ENCODE peak calls at places on chromosomes 1 and 21, in nine cellular contexts. R is effector CD4-positive, alpha-beta T cell; T is H4; J is NCI-H1694 treated with DMSO at 0.1 percent for 48 hours; K is NCI-H345; I is RPMI8226; O is Karpas-422; F is HL-60; E is activated T-cell treated with anti-CD3 and anti-CD28 coated beads, Interleukin-2, amount 50 U/mL, for 72 hours. V is an unnamed sample.

GRCh38 chr1:167516404-167517388 is 1.6 kb downstream of the CD247 start:
- DNase-seq in R (no peak), T (no peak), J (no peak), K (no peak), I (no peak), O (no peak), F (no peak), E (peak), V (no peak)

GRCh38 chr1:27031235-27032118 is 18.8 kb upstream of the TENT5B start:
- DNase-seq in R (no peak), T (peak), J (no peak), K (no peak), I (no peak), O (no peak), F (no peak), E (no peak), V (peak)

GRCh38 chr1:211285196-211285595 is 26.0 kb downstream of the RCOR3 start:
- DNase-seq in R (no peak), T (no peak), J (no peak), K (no peak), I (no peak), O (no peak), F (no peak), E (no peak), V (no peak)

GRCh38 chr1:15382601-15383518 is 26.8 kb upstream of the EFHD2 start:
- DNase-seq in R (no peak), T (no peak), J (no peak), K (no peak), I (no peak), O (no peak), F (no peak), E (no peak), V (no peak)

GRCh38 chr1:161068306-161069200 is 1.1 kb downstream of the ARHGAP30 start:
- DNase-seq in R (peak), T (no peak), J (no peak), K (no peak), I (peak), O (peak), F (peak), E (peak), V (no peak)

GRCh38 chr1:11692899-11693590 is 1.5 kb downstream of the DRAXIN start:
- DNase-seq in R (peak), T (peak), J (no peak), K (no peak), I (peak), O (no peak), F (no peak), E (peak), V (no peak)

GRCh38 chr21:36976882-36977651 is 10.6 kb upstream of the HLCS start:
- DNase-seq in R (no peak), T (peak), J (peak), K (peak), I (peak), O (peak), F (no peak), E (peak), V (no peak)

GRCh38 chr1:243956448-243956847 is 94.6 kb upstream of the ZBTB18 start:
- DNase-seq in R (no peak), T (no peak), J (no peak), K (no peak), I (no peak), O (no peak), F (no peak), E (no peak), V (no peak)

GRCh38 chr1:118960567-118961136 is 27.5 kb downstream of the TBX15 start:
- DNase-seq in R (no peak), T (no peak), J (no peak), K (no peak), I (peak), O (no peak), F (no peak), E (no peak), V (no peak)

GRCh38 chr1:81802601-81803422 is 2.1 kb downstream of the ADGRL2 start:
- DNase-seq in R (no peak), T (no peak), J (peak), K (peak), I (peak), O (no peak), F (no peak), E (no peak), V (no peak)

GRCh38 chr1:209621329-209621728 is 30.9 kb downstream of the LAMB3 start:
- DNase-seq in R (no peak), T (no peak), J (no peak), K (no peak), I (no peak), O (no peak), F (no peak), E (no peak), V (peak)

GRCh38 chr1:241007668-241008067 is 349.3 kb downstream of the RGS7 start:
- DNase-seq in R (no peak), T (no peak), J (no peak), K (no peak), I (no peak), O (no peak), F (no peak), E (no peak), V (no peak)

GRCh38 chr1:6445062-6445763 is 20.6 kb downstream of the ESPN start:
- DNase-seq in R (no peak), T (peak), J (no peak), K (no peak), I (peak), O (peak), F (no peak), E (peak), V (no peak)

GRCh38 chr1:207060596-207060995 is 7.5 kb downstream of the PFKFB2 start:
- DNase-seq in R (no peak), T (no peak), J (no peak), K (no peak), I (no peak), O (no peak), F (no peak), E (no peak), V (no peak)

GRCh38 chr1:224300346-224300745 is 29.6 kb downstream of the NVL start:
- DNase-seq in R (no peak), T (peak), J (no peak), K (no peak), I (no peak), O (no peak), F (peak), E (no peak), V (no peak)

GRCh38 chr21:45004481-45005263 is 64.8 kb downstream of the SLX9 start:
- DNase-seq in R (no peak), T (no peak), J (no peak), K (no peak), I (peak), O (no peak), F (peak), E (no peak), V (no peak)

GRCh38 chr1:20578721-20579380 is 10.0 kb upstream of the CDA start:
- DNase-seq in R (no peak), T (no peak), J (no peak), K (no peak), I (no peak), O (no peak), F (no peak), E (no peak), V (no peak)

GRCh38 chr1:236166041-236166440 is 23.7 kb downstream of the GPR137B start:
- DNase-seq in R (no peak), T (no peak), J (no peak), K (no peak), I (no peak), O (no peak), F (no peak), E (no peak), V (no peak)

GRCh38 chr1:156608036-156608674 is 6.9 kb upstream of the GPATCH4 start:
- DNase-seq in R (peak), T (peak), J (peak), K (peak), I (peak), O (peak), F (peak), E (peak), V (peak)

GRCh38 chr1:16173447-16174260 is 17.8 kb upstream of the EPHA2 start:
- DNase-seq in R (no peak), T (peak), J (no peak), K (no peak), I (peak), O (no peak), F (peak), E (no peak), V (no peak)

GRCh38 chr1:167629681-167630567 is at the start of gene RCSD1:
- DNase-seq in R (peak), T (no peak), J (no peak), K (no peak), I (peak), O (peak), F (peak), E (peak), V (no peak)

GRCh38 chr1:244060691-244061090 is 9.6 kb downstream of the ZBTB18 start:
- DNase-seq in R (no peak), T (no peak), J (no peak), K (no peak), I (no peak), O (no peak), F (no peak), E (no peak), V (no peak)

GRCh38 chr1:3270403-3271245 is 183.8 kb upstream of the ARHGEF16 start:
- DNase-seq in R (no peak), T (no peak), J (no peak), K (no peak), I (peak), O (no peak), F (no peak), E (no peak), V (no peak)

GRCh38 chr1:44576456-44577150 is 97.7 kb downstream of the TMEM53 start:
- DNase-seq in R (no peak), T (no peak), J (no peak), K (peak), I (no peak), O (no peak), F (no peak), E (no peak), V (peak)

GRCh38 chr1:103616362-103616761 is 865 bp upstream of the AMY2A start:
- DNase-seq in R (no peak), T (no peak), J (no peak), K (no peak), I (no peak), O (no peak), F (no peak), E (no peak), V (no peak)

GRCh38 chr1:225768662-225769426 is 8.8 kb upstream of the SRP9 start:
- DNase-seq in R (no peak), T (no peak), J (peak), K (no peak), I (no peak), O (no peak), F (no peak), E (no peak), V (no peak)

GRCh38 chr21:44428281-44428942 is 26.9 kb upstream of the LRRC3 start:
- DNase-seq in R (peak), T (no peak), J (no peak), K (peak), I (peak), O (peak), F (peak), E (peak), V (peak)

GRCh38 chr1:202143011-202143767 is 1.3 kb downstream of the ARL8A start:
- DNase-seq in R (no peak), T (no peak), J (no peak), K (no peak), I (peak), O (peak), F (no peak), E (no peak), V (no peak)

GRCh38 chr1:82538876-82539275 is 738.1 kb downstream of the ADGRL2 start:
- DNase-seq in R (no peak), T (no peak), J (no peak), K (no peak), I (no peak), O (no peak), F (no peak), E (no peak), V (no peak)

GRCh38 chr1:24178404-24178803 is 8.7 kb downstream of the IFNLR1 start:
- DNase-seq in R (no peak), T (no peak), J (no peak), K (no peak), I (no peak), O (peak), F (no peak), E (no peak), V (no peak)

GRCh38 chr1:27133990-27134389 is 20.9 kb downstream of the SLC9A1 start:
- DNase-seq in R (no peak), T (no peak), J (no peak), K (no peak), I (no peak), O (no peak), F (no peak), E (no peak), V (no peak)

GRCh38 chr1:7993593-7994479 is 32.3 kb downstream of the ERRFI1 start:
- DNase-seq in R (no peak), T (no peak), J (no peak), K (no peak), I (no peak), O (no peak), F (no peak), E (no peak), V (no peak)

GRCh38 chr1:23984417-23985186 is 4.5 kb upstream of the SRSF10 start:
- DNase-seq in R (no peak), T (no peak), J (no peak), K (no peak), I (peak), O (no peak), F (no peak), E (no peak), V (no peak)

GRCh38 chr1:218624051-218624450 is 278.9 kb downstream of the TGFB2 start:
- DNase-seq in R (no peak), T (no peak), J (no peak), K (no peak), I (no peak), O (no peak), F (no peak), E (no peak), V (no peak)

GRCh38 chr21:38989745-38990423 is 184.2 kb downstream of the ETS2 start:
- DNase-seq in R (no peak), T (peak), J (no peak), K (peak), I (no peak), O (no peak), F (no peak), E (no peak), V (peak)

GRCh38 chr21:45570071-45570470 is 27.8 kb upstream of the SLC19A1 start:
- DNase-seq in R (no peak), T (no peak), J (no peak), K (no peak), I (no peak), O (no peak), F (no peak), E (no peak), V (no peak)

GRCh38 chr1:109799445-109799844 is 35.7 kb upstream of the EPS8L3 start:
- DNase-seq in R (no peak), T (no peak), J (no peak), K (no peak), I (no peak), O (no peak), F (no peak), E (no peak), V (no peak)

GRCh38 chr1:204149635-204150565 is 1.9 kb downstream of the ETNK2 start:
- DNase-seq in R (no peak), T (no peak), J (no peak), K (no peak), I (no peak), O (no peak), F (no peak), E (no peak), V (no peak)

GRCh38 chr1:230986976-230987375 is 8.1 kb downstream of the ARV1 start:
- DNase-seq in R (no peak), T (no peak), J (no peak), K (no peak), I (no peak), O (no peak), F (no peak), E (no peak), V (no peak)